ENCODE peak calls at places on chromosomes 5 and 9, in eight cellular contexts. S is gastrocnemius medialis, G is thyroid gland, V is AG04449, P is mucosa of descending colon, E is AG10803, F is HFF-Myc, B is heart left ventricle. C is an unnamed sample.

GRCh38 chr5:2038337-2039179 is 155.8 kb upstream of the IRX4 start:
- DNase-seq in S (peak), G (peak), V (no peak), P (peak), E (peak), F (no peak), B (peak), C (no peak)

GRCh38 chr5:171418982-171419662 is at the start of gene FGF18:
- DNase-seq in S (no peak), G (peak), V (no peak), P (no peak), E (peak), F (no peak), B (peak), C (peak)

GRCh38 chr5:132422720-132423442 is 53.4 kb downstream of the SLC22A5 start:
- DNase-seq in S (peak), G (no peak), V (no peak), P (peak), E (peak), F (no peak), B (no peak), C (no peak)

GRCh38 chr5:118561971-118562370 is 426.4 kb downstream of the DTWD2 start:
- DNase-seq in S (no peak), G (no peak), V (no peak), P (no peak), E (no peak), F (no peak), B (no peak), C (no peak)

GRCh38 chr9:88820055-88820454 is 171.2 kb upstream of the S1PR3 start:
- DNase-seq in S (no peak), G (no peak), V (no peak), P (no peak), E (no peak), F (no peak), B (no peak), C (no peak)

GRCh38 chr9:120187758-120188157 is 392.2 kb downstream of the CDK5RAP2 start:
- DNase-seq in S (no peak), G (no peak), V (no peak), P (no peak), E (no peak), F (no peak), B (no peak), C (no peak)

GRCh38 chr5:150946351-150946905 is 41.6 kb upstream of the ZNF300 start:
- DNase-seq in S (peak), G (peak), V (no peak), P (peak), E (peak), F (peak), B (peak), C (peak)

GRCh38 chr9:127161081-127161621 is 38.7 kb upstream of the ANGPTL2 start:
- DNase-seq in S (no peak), G (no peak), V (no peak), P (no peak), E (no peak), F (no peak), B (no peak), C (no peak)

GRCh38 chr9:108093773-108094675 is 604.5 kb upstream of the KLF4 start:
- DNase-seq in S (no peak), G (no peak), V (no peak), P (no peak), E (no peak), F (no peak), B (no peak), C (peak)

GRCh38 chr9:131727184-131727785 is 12.6 kb downstream of the RAPGEF1 start:
- DNase-seq in S (peak), G (no peak), V (no peak), P (no peak), E (peak), F (no peak), B (no peak), C (peak)

GRCh38 chr9:130662099-130662926 is 2.1 kb upstream of the PRDM12 start:
- DNase-seq in S (no peak), G (no peak), V (no peak), P (no peak), E (no peak), F (no peak), B (no peak), C (no peak)

GRCh38 chr9:38689678-38690077 is 30.3 kb downstream of the FAM240B start:
- DNase-seq in S (no peak), G (peak), V (no peak), P (no peak), E (peak), F (no peak), B (no peak), C (peak)

GRCh38 chr9:38066907-38067610 is 2.0 kb downstream of the SHB start:
- DNase-seq in S (peak), G (peak), V (no peak), P (peak), E (peak), F (no peak), B (peak), C (peak)

GRCh38 chr5:63743096-63743798 is 219.0 kb downstream of the HTR1A start:
- DNase-seq in S (no peak), G (no peak), V (no peak), P (no peak), E (no peak), F (no peak), B (no peak), C (no peak)

GRCh38 chr9:93096811-93097382 is 880 bp downstream of the CARD19 start:
- DNase-seq in S (peak), G (no peak), V (no peak), P (peak), E (no peak), F (no peak), B (peak), C (no peak)

GRCh38 chr9:103867886-103868285 is 226.2 kb upstream of the SMC2 start:
- DNase-seq in S (no peak), G (no peak), V (no peak), P (no peak), E (no peak), F (no peak), B (no peak), C (peak)

GRCh38 chr5:140311011-140311467 is 8.1 kb upstream of the PFDN1 start:
- DNase-seq in S (no peak), G (no peak), V (peak), P (no peak), E (peak), F (peak), B (no peak), C (peak)

GRCh38 chr9:99184427-99185327 is 37.1 kb downstream of the ALG2 start:
- DNase-seq in S (peak), G (peak), V (peak), P (peak), E (peak), F (peak), B (peak), C (peak)

GRCh38 chr9:127809562-127810377 is 7.1 kb downstream of the FPGS start:
- DNase-seq in S (no peak), G (no peak), V (no peak), P (peak), E (no peak), F (no peak), B (no peak), C (no peak)

GRCh38 chr5:172339264-172340180 is 56.0 kb upstream of the UBTD2 start:
- DNase-seq in S (no peak), G (no peak), V (no peak), P (no peak), E (no peak), F (no peak), B (no peak), C (no peak)

GRCh38 chr5:173582198-173583092 is 34.0 kb downstream of the BOD1 start:
- DNase-seq in S (no peak), G (no peak), V (no peak), P (no peak), E (peak), F (peak), B (no peak), C (no peak)

GRCh38 chr5:66958984-66959641 is 237.5 kb downstream of the CD180 start:
- DNase-seq in S (peak), G (peak), V (peak), P (no peak), E (peak), F (no peak), B (no peak), C (peak)

GRCh38 chr5:74639538-74640449 is 734 bp downstream of the ENC1 start:
- DNase-seq in S (peak), G (peak), V (no peak), P (peak), E (peak), F (no peak), B (peak), C (no peak)

GRCh38 chr5:67639311-67639710 is 442.7 kb upstream of the CD180 start:
- DNase-seq in S (peak), G (no peak), V (no peak), P (no peak), E (peak), F (no peak), B (peak), C (no peak)

GRCh38 chr9:89436326-89436725 is 61.6 kb downstream of the SEMA4D start:
- DNase-seq in S (no peak), G (no peak), V (no peak), P (peak), E (no peak), F (no peak), B (peak), C (no peak)

GRCh38 chr9:93674580-93675335 is 98.4 kb downstream of the PHF2 start:
- DNase-seq in S (peak), G (peak), V (no peak), P (peak), E (no peak), F (no peak), B (peak), C (no peak)

GRCh38 chr5:158140120-158140778 is 281.3 kb upstream of the CLINT1 start:
- DNase-seq in S (peak), G (no peak), V (no peak), P (no peak), E (peak), F (no peak), B (no peak), C (no peak)

GRCh38 chr5:116452774-116453368 is 121.8 kb downstream of the SEMA6A start:
- DNase-seq in S (no peak), G (no peak), V (no peak), P (no peak), E (no peak), F (no peak), B (no peak), C (no peak)

GRCh38 chr5:57456056-57456455 is 26.6 kb downstream of the ACTBL2 start:
- DNase-seq in S (no peak), G (no peak), V (no peak), P (no peak), E (no peak), F (no peak), B (no peak), C (no peak)

GRCh38 chr5:39419830-39420229 is 5.0 kb downstream of the DAB2 start:
- DNase-seq in S (no peak), G (no peak), V (no peak), P (no peak), E (no peak), F (no peak), B (no peak), C (no peak)

GRCh38 chr5:176541338-176542134 is 4.3 kb upstream of the RNF44 start:
- DNase-seq in S (no peak), G (peak), V (no peak), P (peak), E (no peak), F (no peak), B (no peak), C (peak)

GRCh38 chr9:341634-342421 is 127.2 kb downstream of the DOCK8 start:
- DNase-seq in S (no peak), G (no peak), V (no peak), P (no peak), E (no peak), F (no peak), B (no peak), C (no peak)

GRCh38 chr5:170874017-170874416 is 12.2 kb downstream of the RANBP17 start:
- DNase-seq in S (no peak), G (no peak), V (no peak), P (no peak), E (no peak), F (no peak), B (no peak), C (no peak)

GRCh38 chr9:127198587-127198986 is 66.0 kb upstream of the GARNL3 start:
- DNase-seq in S (no peak), G (no peak), V (no peak), P (no peak), E (no peak), F (no peak), B (no peak), C (no peak)

GRCh38 chr5:143318270-143318669 is 85.2 kb downstream of the NR3C1 start:
- DNase-seq in S (no peak), G (no peak), V (no peak), P (no peak), E (no peak), F (no peak), B (no peak), C (no peak)

GRCh38 chr9:91659529-91660294 is 236.1 kb upstream of the NFIL3 start:
- DNase-seq in S (no peak), G (no peak), V (no peak), P (no peak), E (peak), F (no peak), B (no peak), C (peak)
- TF ChIP-seq CTCF in S (no peak), G (no peak), V (peak), P (peak), E (peak), F (peak), B (no peak), C (peak)

GRCh38 chr5:155729684-155730059 is 597.3 kb upstream of the SGCD start:
- DNase-seq in S (peak), G (peak), V (no peak), P (no peak), E (peak), F (no peak), B (peak), C (no peak)
- H3K4me3 ChIP-seq in S (peak), G (no peak), V (peak), P (no peak), E (peak), F (no peak), B (peak), C (no peak)

GRCh38 chr9:123749580-123750202 is 180.2 kb downstream of the DENND1A start:
- DNase-seq in S (no peak), G (peak), V (no peak), P (no peak), E (no peak), F (no peak), B (no peak), C (no peak)
- TF ChIP-seq CTCF in S (no peak), G (no peak), V (no peak), P (no peak), E (no peak), F (no peak), B (no peak), C (no peak)

GRCh38 chr9:135087489-135087791 is at the start of gene OLFM1:
- DNase-seq in S (peak), G (peak), V (no peak), P (peak), E (peak), F (no peak), B (peak), C (peak)
- H3K4me3 ChIP-seq in S (peak), G (no peak), V (no peak), P (no peak), E (peak), F (no peak), B (peak), C (no peak)

DNA sequence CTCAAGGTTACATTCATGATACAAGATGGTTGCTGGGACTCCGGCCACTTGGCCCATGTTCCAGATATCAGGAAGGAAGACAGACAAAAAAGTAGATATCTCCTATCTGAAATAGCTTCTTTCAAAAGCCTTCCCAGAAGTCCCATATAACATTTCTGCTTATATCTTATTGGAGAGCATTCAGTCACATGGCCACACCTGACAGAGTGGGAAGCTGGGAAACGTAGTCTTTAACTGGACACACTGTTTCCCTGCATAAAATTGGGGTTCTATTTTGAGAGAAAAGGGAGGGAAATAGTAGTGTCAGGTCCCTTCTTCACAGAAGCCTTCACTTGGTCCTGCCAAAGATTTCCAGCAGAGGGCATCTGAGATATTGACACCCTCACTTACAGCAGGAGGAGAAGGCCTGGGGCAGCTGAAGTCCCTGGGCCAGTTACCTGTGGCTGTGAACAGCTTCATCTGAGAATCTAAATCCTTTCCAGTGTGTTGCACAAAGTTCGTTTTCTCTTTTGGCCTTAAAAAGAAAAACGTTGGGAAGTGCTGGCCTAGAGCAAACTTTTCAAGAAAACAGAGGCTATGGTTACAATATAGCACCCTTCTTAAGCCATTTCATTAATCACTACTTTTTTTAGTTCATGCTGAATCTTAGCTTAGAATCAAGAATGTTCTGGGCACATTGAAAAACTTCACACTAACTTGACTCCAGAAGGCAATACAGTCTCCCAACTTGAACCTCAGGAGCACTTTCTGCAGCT is 33.5 kb downstream of the SPEF2 start:
- DNase-seq in S (no peak), G (peak), V (no peak), P (no peak), E (peak), F (peak), B (no peak), C (peak)
- TF ChIP-seq CTCF in S (peak), G (no peak), V (peak), P (no peak), E (peak), F (peak), B (peak), C (peak)

GRCh38 chr5:10936081-10936480 is 175.0 kb upstream of the DAP start:
- DNase-seq in S (no peak), G (no peak), V (no peak), P (no peak), E (no peak), F (no peak), B (no peak), C (no peak)
- H3K4me3 ChIP-seq in S (no peak), G (no peak), V (no peak), P (no peak), E (no peak), F (no peak), B (no peak), C (no peak)

DNA sequence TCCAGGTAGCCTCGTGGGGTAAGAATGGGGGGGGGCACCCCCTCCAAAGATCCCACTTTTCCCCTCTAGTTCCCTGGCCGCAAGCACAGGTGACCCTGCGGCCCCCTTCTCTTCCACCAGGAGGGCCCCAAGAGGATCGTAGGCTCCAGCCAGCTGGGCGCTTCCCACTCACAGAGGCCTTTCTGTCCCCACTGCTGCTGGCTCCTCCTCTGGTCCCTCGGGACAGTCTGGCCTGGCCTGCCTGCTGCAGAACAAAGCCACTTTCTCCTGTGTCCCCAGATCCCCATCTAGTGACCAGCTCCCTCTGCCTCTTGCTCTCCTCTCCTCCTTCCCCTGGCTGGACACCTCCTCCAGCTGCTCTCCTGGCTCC is 534 bp upstream of the SAPCD2 start:
- DNase-seq in S (no peak), G (no peak), V (no peak), P (no peak), E (no peak), F (no peak), B (peak), C (no peak)
- TF ChIP-seq CTCF in S (no peak), G (no peak), V (no peak), P (no peak), E (no peak), F (peak), B (no peak), C (peak)

GRCh38 chr9:6788175-6789016 is 30.6 kb downstream of the KDM4C start:
- DNase-seq in S (no peak), G (no peak), V (no peak), P (no peak), E (peak), F (peak), B (no peak), C (peak)
- H3K4me3 ChIP-seq in S (no peak), G (no peak), V (no peak), P (no peak), E (no peak), F (no peak), B (no peak), C (no peak)

GRCh38 chr5:79890871-79891249 is 100.2 kb downstream of the MTX3 start:
- DNase-seq in S (no peak), G (no peak), V (no peak), P (no peak), E (no peak), F (no peak), B (no peak), C (no peak)
- TF ChIP-seq CTCF in S (no peak), G (no peak), V (no peak), P (no peak), E (no peak), F (no peak), B (no peak), C (no peak)

DNA sequence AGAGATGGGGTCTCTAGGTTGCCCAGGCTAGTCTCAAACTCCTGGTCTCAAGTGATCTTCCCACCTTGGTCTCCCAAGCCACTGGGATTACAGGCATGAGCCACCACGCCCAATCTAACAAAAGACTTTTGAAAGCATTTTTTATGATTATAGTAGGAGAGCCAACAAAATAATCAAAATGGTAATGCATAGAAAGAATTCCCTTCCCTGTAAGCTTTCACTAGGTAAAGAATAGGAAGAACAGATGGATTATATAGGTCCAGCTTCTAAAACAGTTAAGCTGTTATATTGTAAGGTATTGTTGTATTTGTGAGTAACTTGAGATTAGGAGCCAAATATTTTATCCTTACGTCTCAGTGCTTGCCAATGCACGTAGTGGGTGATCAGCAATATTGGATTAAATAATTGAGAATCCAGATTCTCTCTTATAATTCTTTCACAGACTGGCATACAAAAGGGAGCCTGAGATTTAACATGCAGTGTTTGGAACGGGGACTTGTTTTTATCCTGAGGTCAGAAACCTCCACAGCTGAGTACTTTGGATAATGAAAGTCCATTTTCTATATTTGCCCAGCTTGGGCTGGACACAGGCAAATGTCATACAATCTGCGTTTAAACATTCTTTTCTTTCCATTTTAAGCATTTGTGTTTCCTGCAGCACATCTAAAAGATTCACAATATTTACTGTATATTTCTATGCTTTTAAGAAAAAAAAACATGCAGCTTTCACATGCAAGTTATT is 238.5 kb downstream of the ARRDC3 start:
- DNase-seq in S (no peak), G (no peak), V (no peak), P (no peak), E (no peak), F (no peak), B (no peak), C (no peak)
- H3K4me3 ChIP-seq in S (no peak), G (no peak), V (no peak), P (no peak), E (no peak), F (no peak), B (no peak), C (no peak)